ENCODE peak calls at places on chromosomes 7 and 10, in ten cellular contexts. V is stimulated activated naive CD4-positive, alpha-beta T cell; C is activated T-cell treated with anti-CD3 and anti-CD28 coated beads for 4 hours; M is heart right ventricle; E is KBM-7; P is stimulated activated CD8-positive, alpha-beta memory T cell treated with anti-CD3 and anti-CD28 coated beads, Interleukin-12 subunit alpha, Interleukin-12 subunit beta, amount 100 ng/mL, for 1 hour; Y is hypothalamus; U is M059J; X is mesothelial cell of epicardium; N is activated CD4-positive, alpha-beta T cell treated with anti-CD3 and anti-CD28 coated beads for 24 hours. R is an unnamed sample.

GRCh38 chr7:77904252-77904651 is 105.7 kb downstream of the PHTF2 start:
- DNase-seq in V (no peak), C (no peak), M (no peak), E (no peak), P (no peak), Y (no peak), U (no peak), X (no peak), N (no peak), R (no peak)

GRCh38 chr7:142811154-142811737 is 40.5 kb downstream of the PRSS2 start:
- DNase-seq in V (peak), C (no peak), M (no peak), E (peak), P (no peak), Y (no peak), U (peak), X (no peak), N (no peak), R (no peak)

GRCh38 chr7:5417106-5418071 is 6.2 kb downstream of the TNRC18 start:
- DNase-seq in V (no peak), C (no peak), M (no peak), E (no peak), P (no peak), Y (no peak), U (peak), X (peak), N (no peak), R (no peak)

GRCh38 chr10:27019827-27020226 is 80.5 kb downstream of the ANKRD26 start:
- DNase-seq in V (no peak), C (no peak), M (no peak), E (no peak), P (no peak), Y (no peak), U (peak), X (no peak), N (no peak), R (no peak)

GRCh38 chr10:122560279-122560804 is at the start of gene DMBT1:
- DNase-seq in V (no peak), C (no peak), M (no peak), E (no peak), P (no peak), Y (no peak), U (no peak), X (no peak), N (no peak), R (no peak)

GRCh38 chr10:118036281-118036875 is 10.4 kb downstream of the RAB11FIP2 start:
- DNase-seq in V (no peak), C (no peak), M (no peak), E (no peak), P (no peak), Y (no peak), U (no peak), X (no peak), N (no peak), R (no peak)

GRCh38 chr7:55016061-55016745 is 2.6 kb upstream of the EGFR start:
- DNase-seq in V (no peak), C (no peak), M (no peak), E (no peak), P (no peak), Y (no peak), U (no peak), X (no peak), N (no peak), R (no peak)

GRCh38 chr10:133564816-133565215 is 567 bp downstream of the SYCE1 start:
- DNase-seq in V (no peak), C (no peak), M (no peak), E (no peak), P (no peak), Y (no peak), U (no peak), X (no peak), N (no peak), R (no peak)

GRCh38 chr7:105454058-105454739 is 65.5 kb upstream of the SRPK2 start:
- DNase-seq in V (no peak), C (no peak), M (no peak), E (no peak), P (no peak), Y (no peak), U (peak), X (no peak), N (no peak), R (no peak)

GRCh38 chr10:5147981-5148677 is 36.8 kb downstream of the AKR1C8 start:
- DNase-seq in V (no peak), C (no peak), M (no peak), E (no peak), P (no peak), Y (no peak), U (no peak), X (no peak), N (no peak), R (no peak)

GRCh38 chr7:101200862-101201599 is at the start of gene MOGAT3:
- DNase-seq in V (no peak), C (no peak), M (no peak), E (no peak), P (no peak), Y (no peak), U (no peak), X (no peak), N (no peak), R (no peak)

GRCh38 chr10:113960617-113961260 is 82.9 kb upstream of the ADRB1 start:
- DNase-seq in V (no peak), C (peak), M (no peak), E (no peak), P (no peak), Y (no peak), U (peak), X (no peak), N (no peak), R (no peak)

GRCh38 chr10:106285199-106285598 is 879.3 kb downstream of the SORCS1 start:
- DNase-seq in V (no peak), C (no peak), M (no peak), E (no peak), P (no peak), Y (no peak), U (no peak), X (no peak), N (no peak), R (no peak)

GRCh38 chr10:76282122-76283030 is 851.0 kb downstream of the LRMDA start:
- DNase-seq in V (no peak), C (no peak), M (no peak), E (no peak), P (no peak), Y (no peak), U (no peak), X (no peak), N (no peak), R (no peak)

R was measured in stimulated activated CD4-positive, alpha-beta T cell treated with anti-CD3 and anti-CD28 coated beads, Interleukin-15, amount 100 ng/mL, for 48 hours.